ENCODE peak calls at places on chromosome 21, in five cellular contexts. U is HepG2, D is H1, S is K562, E is GM12878. N is an unnamed sample.

GRCh38 chr21:28633803-28634572 is 358.7 kb downstream of the LTN1 start:
- DNase-seq in U (no peak), D (no peak), S (no peak), E (no peak), N (no peak)

GRCh38 chr21:25952306-25952705 is 217.5 kb downstream of the GABPA start:
- DNase-seq in U (no peak), D (no peak), S (no peak), E (no peak), N (no peak)

GRCh38 chr21:28752131-28752530 is 240.5 kb downstream of the LTN1 start:
- DNase-seq in U (peak), D (no peak), S (no peak), E (no peak), N (no peak)

GRCh38 chr21:34528131-34528561 is 16.1 kb upstream of the KCNE1 start:
- DNase-seq in U (no peak), D (no peak), S (no peak), E (no peak), N (no peak)

GRCh38 chr21:17925900-17926299 is 106.7 kb upstream of the C21orf91 start:
- DNase-seq in U (peak), D (no peak), S (peak), E (no peak), N (no peak)

GRCh38 chr21:37658121-37658993 is 257.9 kb downstream of the KCNJ6 start:
- DNase-seq in U (no peak), D (no peak), S (peak), E (no peak), N (no peak)

GRCh38 chr21:30990514-30991304 is 47.6 kb downstream of the KRTAP19-8 start:
- DNase-seq in U (no peak), D (no peak), S (no peak), E (no peak), N (no peak)

GRCh38 chr21:32719085-32719484 is 8.7 kb downstream of the SYNJ1 start:
- DNase-seq in U (no peak), D (no peak), S (no peak), E (no peak), N (no peak)

GRCh38 chr21:17660862-17661261 is 48.2 kb upstream of the BTG3 start:
- DNase-seq in U (no peak), D (no peak), S (no peak), E (no peak), N (no peak)

GRCh38 chr21:26438976-26439375 is 134.1 kb downstream of the CYYR1 start:
- DNase-seq in U (no peak), D (no peak), S (no peak), E (no peak), N (no peak)

GRCh38 chr21:26686278-26686677 is 113.2 kb upstream of the CYYR1 start:
- DNase-seq in U (no peak), D (no peak), S (no peak), E (no peak), N (no peak)

GRCh38 chr21:36330904-36331303 is 10.9 kb downstream of the MORC3 start:
- DNase-seq in U (peak), D (no peak), S (peak), E (peak), N (peak)

GRCh38 chr21:21295303-21295702 is 297.1 kb downstream of the NCAM2 start:
- DNase-seq in U (no peak), D (no peak), S (peak), E (no peak), N (no peak)

GRCh38 chr21:38802050-38803026 is 3.4 kb upstream of the ETS2 start:
- DNase-seq in U (peak), D (no peak), S (peak), E (no peak), N (no peak)

GRCh38 chr21:16424331-16424749 is 694.6 kb downstream of the USP25 start:
- DNase-seq in U (no peak), D (no peak), S (no peak), E (no peak), N (no peak)

DNA sequence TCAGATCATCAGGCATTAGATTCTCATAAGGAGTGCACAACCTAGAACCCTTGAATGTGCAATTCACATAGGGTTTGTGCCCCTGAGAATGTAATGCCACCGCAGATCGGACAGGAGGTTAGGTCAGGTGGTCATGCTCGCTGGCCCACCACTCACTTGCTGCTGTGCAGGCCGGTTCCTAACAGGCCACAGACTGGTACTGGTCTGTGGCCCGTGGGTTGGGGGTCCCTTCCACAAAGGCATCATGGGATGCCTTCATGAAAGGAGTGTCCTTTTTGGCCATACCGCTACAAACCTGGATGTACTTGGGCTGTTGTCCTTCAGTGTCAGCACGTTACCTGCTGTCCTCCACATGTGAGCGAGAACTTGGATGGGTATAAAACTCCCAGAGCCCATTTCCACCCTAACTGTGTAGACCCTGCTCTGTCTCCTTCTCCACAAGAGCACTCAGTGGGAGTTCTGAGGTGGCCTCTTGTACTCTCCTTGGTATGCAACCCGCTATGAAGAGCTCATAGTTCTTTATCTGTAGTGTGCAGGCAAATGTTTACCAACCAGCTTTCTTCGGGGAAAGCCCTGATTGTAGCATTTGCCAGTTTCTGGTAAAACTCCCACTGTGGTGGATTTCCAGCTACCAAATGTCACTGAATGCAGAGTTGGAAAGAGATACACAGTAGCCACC is 41.7 kb upstream of the SLC19A1 start:
- DNase-seq in U (no peak), D (no peak), S (no peak), E (no peak), N (no peak)
- TF ChIP-seq SRF in U (no peak), D (no peak), S (no peak), E (no peak), N (no peak)

GRCh38 chr21:15018382-15018781 is 46.4 kb downstream of the NRIP1 start:
- DNase-seq in U (no peak), D (no peak), S (no peak), E (no peak), N (no peak)

GRCh38 chr21:15014220-15014619 is 50.6 kb downstream of the NRIP1 start:
- DNase-seq in U (no peak), D (no peak), S (no peak), E (no peak), N (no peak)

GRCh38 chr21:15011967-15012366 is 52.8 kb downstream of the NRIP1 start:
- DNase-seq in U (no peak), D (no peak), S (no peak), E (no peak), N (no peak)

GRCh38 chr21:15020797-15021196 is 44.0 kb downstream of the NRIP1 start:
- DNase-seq in U (no peak), D (no peak), S (no peak), E (no peak), N (no peak)

DNA sequence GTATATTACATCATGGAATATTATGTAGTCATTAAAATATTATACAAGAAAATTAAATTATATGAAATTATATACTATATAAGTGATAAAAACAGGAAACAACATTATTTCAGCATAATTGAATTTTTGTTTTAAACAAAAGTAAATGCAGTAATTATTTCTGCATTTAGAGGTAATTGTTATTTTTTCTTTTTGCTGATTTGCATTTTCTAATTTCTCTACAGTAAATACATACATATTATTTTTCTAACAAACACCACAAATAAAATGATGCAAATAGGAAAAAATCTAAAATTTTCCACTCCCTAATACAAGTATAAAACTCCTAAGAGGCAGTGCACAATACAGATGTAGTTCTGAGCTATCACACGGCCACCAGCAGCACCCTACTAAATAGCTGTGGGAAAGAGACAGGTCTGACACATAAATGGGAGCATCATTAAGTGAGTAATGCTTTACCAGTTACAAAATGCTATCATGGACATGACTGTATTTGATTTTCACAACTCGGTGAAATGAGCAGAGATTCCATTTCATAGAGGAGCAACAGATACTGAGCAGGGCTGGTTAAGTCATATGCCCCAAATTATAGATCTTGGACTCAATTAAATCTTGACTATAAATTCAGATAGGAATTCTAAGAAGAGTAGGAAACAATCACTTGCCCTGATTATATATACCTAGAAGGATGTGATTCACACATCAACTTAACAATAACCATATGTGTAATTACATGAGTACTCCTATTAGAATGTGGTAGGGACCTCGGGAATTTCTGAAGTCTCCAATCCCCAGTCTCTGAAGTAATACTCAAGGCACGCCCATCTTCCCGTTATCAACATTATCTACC is 49.0 kb downstream of the NRIP1 start:
- DNase-seq in U (no peak), D (no peak), S (no peak), E (no peak), N (no peak)
- TF ChIP-seq SRF in U (no peak), D (no peak), S (no peak), E (no peak), N (no peak)

DNA sequence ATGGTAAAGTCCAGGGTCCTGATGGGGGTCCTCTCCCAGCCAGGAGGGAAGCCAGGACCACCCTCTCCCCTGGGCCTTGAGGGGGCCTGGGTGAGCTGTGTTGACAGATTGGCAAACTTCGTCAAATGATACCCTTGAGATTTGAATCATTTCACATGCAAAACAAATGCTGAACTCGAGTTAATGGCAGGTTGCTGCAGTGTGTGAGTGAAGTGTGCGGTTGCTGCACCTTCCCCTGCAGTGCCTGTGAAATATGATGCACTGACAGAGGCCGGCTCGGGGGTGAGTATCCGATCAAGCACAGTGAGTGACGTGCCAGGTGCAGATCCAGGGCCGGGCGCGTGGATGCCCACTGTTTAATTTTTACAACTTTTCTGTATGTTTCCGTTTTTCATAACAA is 5.7 kb upstream of the KRTAP12-1 start:
- DNase-seq in U (no peak), D (no peak), S (no peak), E (no peak), N (no peak)
- TF ChIP-seq SRF in U (no peak), D (no peak), S (no peak), E (no peak), N (no peak)

DNA sequence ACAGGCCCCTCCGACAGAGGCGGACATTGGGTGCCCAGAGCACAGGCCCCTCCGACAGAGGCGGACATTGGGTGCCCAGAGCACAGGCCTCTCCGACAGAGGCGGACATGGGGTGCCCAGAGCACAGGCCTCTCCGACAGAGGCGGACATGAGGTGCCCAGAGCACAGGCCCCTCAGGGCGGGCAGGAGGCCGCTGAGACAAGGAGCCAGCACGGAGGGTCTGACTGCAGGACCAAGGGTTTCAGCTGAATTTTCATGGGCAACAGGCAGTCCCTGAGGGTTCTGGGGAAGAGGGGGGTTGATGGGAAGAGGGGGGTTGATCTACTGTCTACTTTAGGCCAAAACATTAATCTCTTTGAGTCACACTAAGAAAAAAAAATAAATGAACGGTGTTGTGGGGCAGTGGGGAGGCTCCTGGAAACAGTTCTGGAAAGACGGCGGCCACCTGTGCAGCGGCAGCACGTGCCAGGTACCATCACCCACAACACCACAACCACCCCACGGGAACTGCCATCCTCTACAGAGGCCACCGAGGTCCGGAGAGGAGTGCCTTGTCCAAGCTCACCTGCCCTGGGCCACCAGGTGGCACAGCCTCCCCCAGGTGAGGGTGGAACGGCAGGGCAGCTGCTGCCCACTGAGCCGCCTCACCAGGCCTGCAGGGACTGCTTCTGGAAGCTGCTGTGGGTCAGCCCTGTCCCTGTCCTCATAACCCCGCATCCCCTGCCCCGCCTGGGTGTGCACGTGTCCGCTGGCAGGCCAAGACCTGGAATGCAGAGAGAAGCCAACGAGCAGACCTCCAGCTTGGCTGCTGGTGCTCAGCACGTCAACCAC is 20.5 kb downstream of the PRDM15 start:
- DNase-seq in U (no peak), D (no peak), S (no peak), E (no peak), N (no peak)
- TF ChIP-seq SRF in U (no peak), D (no peak), S (no peak), E (no peak), N (no peak)

N was measured in HCT116.